ENCODE peak calls at places on chromosomes 11 and 22, in six cellular contexts. R, M, N, V, W and U are unnamed samples.
A peak's percentile ranks its signal among the peaks of the same experiment; 100 is the strongest.

GRCh38 chr11:129636926-129637325 is 178.7 kb upstream of the TMEM45B start:
- DNase-seq in R (no peak), M (peak; percentile 42), N (no peak), V (no peak), W (no peak), U (no peak)

GRCh38 chr11:69320756-69321741 is 27.1 kb downstream of the MYEOV start:
- DNase-seq in R (no peak), M (peak; percentile 47), N (no peak), V (no peak), W (no peak), U (no peak)

GRCh38 chr11:65429724-65430405 is 7.3 kb downstream of the NEAT1 start:
- DNase-seq in R (peak; percentile 85), M (peak; percentile 83), N (no peak), V (peak; percentile 79), W (peak; percentile 71), U (peak; percentile 50)

GRCh38 chr11:120612363-120613263 is 101.1 kb downstream of the GRIK4 start:
- DNase-seq in R (peak; percentile 49), M (peak; percentile 22), N (peak; percentile 45), V (no peak), W (peak; percentile 21), U (no peak)

GRCh38 chr22:28939932-28940331 is 56.6 kb downstream of the ZNRF3 start:
- DNase-seq in R (no peak), M (no peak), N (no peak), V (no peak), W (no peak), U (no peak)

GRCh38 chr11:130527648-130528300 is 79.3 kb downstream of the ADAMTS15 start:
- DNase-seq in R (no peak), M (no peak), N (no peak), V (no peak), W (peak; percentile 31), U (no peak)

GRCh38 chr11:60942970-60943565 is 8.9 kb downstream of the SLC15A3 start:
- DNase-seq in R (no peak), M (no peak), N (no peak), V (no peak), W (no peak), U (no peak)

GRCh38 chr11:47979378-47980092 is 824 bp upstream of the PTPRJ start:
- DNase-seq in R (peak; percentile 64), M (no peak), N (no peak), V (no peak), W (no peak), U (no peak)

GRCh38 chr11:19576903-19577302 is 135.7 kb upstream of the NAV2 start:
- DNase-seq in R (no peak), M (no peak), N (no peak), V (no peak), W (no peak), U (no peak)

GRCh38 chr11:2670541-2671100 is 29.2 kb downstream of the KCNQ1OT1 start:
- DNase-seq in R (no peak), M (no peak), N (no peak), V (no peak), W (no peak), U (no peak)

GRCh38 chr11:124915541-124916369 is 3.3 kb upstream of the HEPN1 start:
- DNase-seq in R (no peak), M (peak; percentile 65), N (no peak), V (no peak), W (no peak), U (peak; percentile 24)

GRCh38 chr11:128937480-128937879 is 5.2 kb downstream of the TP53AIP1 start:
- DNase-seq in R (no peak), M (no peak), N (no peak), V (no peak), W (no peak), U (no peak)

GRCh38 chr11:67371549-67372231 is 1.7 kb downstream of the CLCF1 start:
- DNase-seq in R (peak; percentile 74), M (peak; percentile 86), N (peak; percentile 34), V (peak; percentile 64), W (no peak), U (peak; percentile 42)

GRCh38 chr22:43289551-43289963 is 53.6 kb downstream of the SCUBE1 start:
- DNase-seq in R (no peak), M (peak; percentile 42), N (no peak), V (no peak), W (no peak), U (no peak)

GRCh38 chr11:129935723-129936122 is 40.3 kb upstream of the NFRKB start:
- DNase-seq in R (no peak), M (no peak), N (no peak), V (no peak), W (no peak), U (no peak)

GRCh38 chr22:45324186-45324775 is 14.5 kb downstream of the FAM118A start:
- DNase-seq in R (no peak), M (no peak), N (no peak), V (no peak), W (no peak), U (no peak)

GRCh38 chr11:17208257-17208999 is 642 bp upstream of the PIK3C2A start:
- DNase-seq in R (peak; percentile 84), M (peak; percentile 78), N (peak; percentile 87), V (no peak), W (no peak), U (peak; percentile 80)

GRCh38 chr11:134555510-134555909 is 143.5 kb upstream of the B3GAT1 start:
- DNase-seq in R (no peak), M (no peak), N (no peak), V (no peak), W (no peak), U (no peak)

GRCh38 chr22:46376908-46377565 is 41.5 kb downstream of the TRMU start:
- DNase-seq in R (no peak), M (no peak), N (peak; percentile 21), V (no peak), W (peak; percentile 10), U (no peak)

GRCh38 chr11:130199792-130200191 is 40.2 kb downstream of the ST14 start:
- DNase-seq in R (no peak), M (no peak), N (no peak), V (no peak), W (no peak), U (no peak)

DNA sequence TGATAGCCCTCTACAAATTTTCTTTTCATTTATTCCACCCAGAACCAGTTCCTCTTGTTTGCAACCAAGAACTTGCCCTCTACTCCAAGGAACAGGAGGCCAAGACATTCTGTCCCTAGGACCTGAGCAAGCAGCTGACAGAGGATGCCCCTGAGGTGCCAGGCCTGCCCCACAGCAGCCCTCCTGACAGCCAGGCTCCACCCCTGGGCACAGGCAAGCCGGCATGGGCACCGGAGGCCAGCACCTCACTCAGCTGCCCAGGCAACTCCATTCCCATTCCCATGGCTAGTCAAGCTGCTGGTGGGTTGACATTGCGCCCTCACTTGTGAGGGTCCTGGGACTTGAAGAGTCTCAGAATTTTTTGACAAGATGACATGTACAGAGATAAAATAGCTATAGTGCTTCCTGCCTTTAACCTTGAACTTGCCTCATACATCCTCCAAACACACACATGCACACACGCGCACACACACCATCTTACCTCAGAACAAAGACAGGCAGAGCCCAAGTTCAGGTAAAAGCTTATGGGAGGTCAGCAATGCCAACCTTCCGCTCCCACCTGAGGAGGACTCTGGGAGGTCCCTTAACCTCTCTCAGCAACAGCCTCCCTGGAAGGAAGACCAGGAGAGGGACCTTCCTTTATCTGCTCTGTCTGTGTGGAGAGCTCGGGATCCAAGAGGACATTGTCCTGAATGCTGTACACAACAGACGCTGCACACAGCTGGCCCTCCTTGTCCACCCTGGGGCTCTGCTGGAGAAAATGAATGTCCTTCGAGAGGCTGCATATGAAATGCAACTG is 620.9 kb upstream of the CADM1 start:
- DNase-seq in R (no peak), M (no peak), N (no peak), V (no peak), W (no peak), U (no peak)
- H3K4me3 ChIP-seq in R (no peak overlapping the region), M (no peak overlapping the region), N (no peak overlapping the region), V (no peak overlapping the region), W (no peak overlapping the region), U (no peak overlapping the region)

GRCh38 chr11:96329855-96330510 is 13.0 kb downstream of the MAML2 start:
- DNase-seq in R (no peak), M (no peak), N (no peak), V (no peak), W (no peak), U (no peak)
- H3K4me1 ChIP-seq in R (peaks cover 46% of the 10 kb centered on the region), M (peaks cover 71% of the 10 kb centered on the region), N (peaks cover 75% of the 10 kb centered on the region), V (peaks cover 74% of the 10 kb centered on the region), W (peaks cover 29% of the 10 kb centered on the region), U (peaks cover 14% of the 10 kb centered on the region)

DNA sequence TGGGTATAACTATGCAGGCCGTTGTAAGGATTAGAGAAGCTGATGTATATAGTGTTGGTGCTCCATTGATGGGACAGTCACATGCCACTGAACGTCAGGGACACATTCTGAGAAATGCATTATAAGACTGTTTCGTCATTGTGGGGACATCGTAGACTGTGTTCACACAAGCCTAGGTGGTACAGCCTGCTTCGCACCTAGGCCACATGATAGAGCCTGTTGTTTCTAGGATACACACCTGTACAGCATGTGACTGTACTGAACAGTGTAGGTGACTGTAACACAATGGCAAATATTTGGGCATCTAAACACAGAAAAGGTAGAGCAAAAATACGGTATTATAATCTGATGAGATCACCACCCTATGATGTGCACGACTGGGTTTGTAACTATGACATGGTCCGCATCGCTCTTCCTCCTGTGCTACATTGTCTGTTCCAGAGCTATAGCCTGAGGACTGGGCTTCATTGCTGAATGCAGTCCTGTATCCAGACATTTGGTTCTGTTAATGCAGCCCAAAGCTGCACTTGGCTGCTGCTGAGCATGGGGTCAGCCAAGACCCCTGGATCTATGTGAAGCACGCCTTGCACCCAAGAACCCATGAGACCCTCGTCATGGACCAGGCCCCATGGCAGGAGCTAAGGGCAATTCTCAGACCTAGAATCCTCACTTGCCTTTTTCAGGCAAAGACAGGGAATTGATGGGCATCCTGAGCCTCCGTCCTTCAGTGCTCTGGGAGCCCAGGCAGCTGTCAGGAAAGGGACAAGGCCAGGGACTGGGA is 51.1 kb upstream of the THY1 start:
- DNase-seq in R (no peak), M (no peak), N (no peak), V (no peak), W (no peak), U (no peak)
- H3K27ac ChIP-seq in R (no peak overlapping the region), M (no peak overlapping the region), N (no peak overlapping the region), V (no peak overlapping the region), W (no peak overlapping the region), U (no peak overlapping the region)

GRCh38 chr11:117985953-117986887 is at the start of gene IL10RA:
- DNase-seq in R (peak; percentile 40), M (peak; percentile 64), N (peak; percentile 8), V (peak; percentile 93), W (peak; percentile 88), U (peak; percentile 80)

GRCh38 chr11:117983163-117983475 is 3.1 kb upstream of the IL10RA start:
- DNase-seq in R (no peak), M (no peak), N (no peak), V (no peak), W (no peak), U (no peak)

GRCh38 chr11:117989351-117990102 is 3.3 kb downstream of the IL10RA start:
- DNase-seq in R (no peak), M (no peak), N (no peak), V (peak; percentile 59), W (no peak), U (peak; percentile 15)

GRCh38 chr11:117984471-117984870 is 1.7 kb upstream of the IL10RA start:
- DNase-seq in R (no peak), M (no peak), N (no peak), V (no peak), W (no peak), U (no peak)

DNA sequence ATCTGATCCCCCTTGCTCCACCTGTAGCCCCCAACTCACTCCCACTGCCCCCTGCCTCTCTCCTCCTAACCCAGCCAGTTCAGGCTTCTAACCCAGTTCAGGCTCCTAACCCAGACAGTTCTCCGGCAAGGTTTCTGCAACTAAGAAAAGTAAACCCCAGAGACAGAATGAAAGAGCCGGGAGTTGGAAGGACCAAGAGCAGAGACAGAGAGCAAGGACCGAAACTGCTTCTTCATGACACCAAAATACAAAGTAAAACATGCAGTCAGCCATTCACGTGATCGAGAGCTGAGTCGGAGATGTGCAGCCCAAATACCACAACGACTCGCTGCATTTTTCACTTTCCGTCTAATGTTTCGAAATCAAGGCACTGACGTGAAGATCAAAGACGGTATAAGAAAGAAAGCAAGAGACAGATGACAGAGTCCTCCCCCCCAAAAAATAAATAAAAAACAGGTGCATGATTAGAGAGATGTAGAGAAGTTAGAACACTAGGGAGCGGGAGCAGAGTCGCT is 844 bp downstream of the IL10RA start:
- DNase-seq in R (no peak), M (peak; percentile 23), N (no peak), V (no peak), W (no peak), U (peak; percentile 91)
- H3K4me3 ChIP-seq in R (no peak overlapping the region), M (no peak overlapping the region), N (no peak overlapping the region), V (peak overlapping the region; percentile 65), W (peak overlapping the region; percentile 59), U (peak overlapping the region; percentile 100)